ENCODE peak calls at places on chromosomes 1 and 21, in seven cellular contexts. B, F, L, P, V, T and R are unnamed samples.

GRCh38 chr1:100557606-100557953 is 19.6 kb downstream of the GPR88 start:
- DNase-seq in L (no peak), B (no peak), P (no peak), F (no peak), V (no peak), T (no peak), R (no peak)

GRCh38 chr1:39275836-39276507 is 71.5 kb downstream of the MACF1 start:
- DNase-seq in T (no peak), F (no peak), P (no peak), L (no peak), V (no peak), B (no peak), R (no peak)

GRCh38 chr1:107467286-107467685 is 326.4 kb downstream of the NTNG1 start:
- DNase-seq in B (no peak), V (no peak), T (no peak), F (no peak), L (no peak), P (no peak), R (no peak)

GRCh38 chr1:153680120-153680403 is 1.6 kb downstream of the NPR1 start:
- DNase-seq in T (no peak), L (no peak), P (no peak), V (no peak), F (no peak), B (peak; percentile 28), R (peak; percentile 67)

GRCh38 chr1:53982034-53982761 is 35.8 kb downstream of the LDLRAD1 start:
- DNase-seq in F (no peak), L (no peak), T (peak; percentile 33), V (peak; percentile 79), P (no peak), B (no peak), R (peak; percentile 90)

GRCh38 chr1:64903593-64903992 is 62.8 kb downstream of the JAK1 start:
- DNase-seq in V (no peak), P (no peak), L (no peak), F (no peak), T (no peak), B (no peak), R (no peak)

GRCh38 chr1:240304466-240304865 is 212.8 kb downstream of the FMN2 start:
- DNase-seq in P (no peak), V (no peak), B (no peak), T (no peak), F (no peak), L (no peak), R (no peak)

GRCh38 chr1:161721738-161722343 is 497 bp downstream of the FCRLB start:
- DNase-seq in B (peak; percentile 69), L (no peak), P (no peak), V (no peak), T (no peak), F (no peak), R (no peak)

GRCh38 chr1:209808059-209808494 is 2.1 kb upstream of the IRF6 start:
- DNase-seq in V (peak; percentile 15), B (peak; percentile 78), T (peak; percentile 82), F (no peak), L (no peak), P (no peak), R (no peak)

GRCh38 chr21:28521932-28522826 is 470.5 kb downstream of the LTN1 start:
- DNase-seq in F (no peak), P (no peak), T (peak; percentile 11), L (no peak), V (no peak), B (no peak), R (peak; percentile 45)

GRCh38 chr1:214404571-214405213 is 123.7 kb downstream of the SMYD2 start:
- DNase-seq in F (no peak), T (no peak), V (peak; percentile 2), B (no peak), L (no peak), P (peak; percentile 19), R (peak; percentile 81)

GRCh38 chr1:25642710-25643109 is 26.1 kb downstream of the MAN1C1 start:
- DNase-seq in B (no peak), F (peak; percentile 44), L (no peak), P (no peak), T (no peak), V (no peak), R (no peak)

GRCh38 chr1:14672030-14672429 is 73.5 kb downstream of the KAZN start:
- DNase-seq in F (peak; percentile 39), B (no peak), V (no peak), P (no peak), L (no peak), T (no peak), R (no peak)

GRCh38 chr1:19495000-19495656 is 9.8 kb upstream of the CAPZB start:
- DNase-seq in F (no peak), V (no peak), P (no peak), T (no peak), L (no peak), B (peak; percentile 39), R (no peak)

GRCh38 chr1:228471762-228472398 is 15.3 kb upstream of the RNF187 start:
- DNase-seq in L (no peak), V (peak; percentile 45), B (peak; percentile 68), F (no peak), P (peak; percentile 49), T (peak; percentile 53), R (peak; percentile 93)

GRCh38 chr1:174266991-174267612 is 107.8 kb downstream of the RABGAP1L start:
- DNase-seq in F (no peak), T (no peak), P (no peak), V (peak; percentile 94), B (no peak), L (no peak), R (no peak)

GRCh38 chr1:87325982-87326738 is 2.5 kb upstream of the LMO4 start:
- DNase-seq in L (peak; percentile 69), B (peak; percentile 37), T (peak; percentile 40), V (peak; percentile 44), F (no peak), P (no peak), R (peak; percentile 71)

GRCh38 chr1:51234721-51235425 is 1.2 kb upstream of the RNF11 start:
- DNase-seq in V (peak; percentile 59), L (no peak), T (peak; percentile 55), P (no peak), F (peak; percentile 93), B (peak; percentile 55), R (no peak)

GRCh38 chr1:93822710-93823425 is 56.1 kb downstream of the DNTTIP2 start:
- DNase-seq in V (no peak), B (no peak), T (no peak), L (no peak), F (no peak), P (no peak), R (no peak)

GRCh38 chr1:44314401-44314800 is 40.7 kb downstream of the ERI3 start:
- DNase-seq in B (no peak), T (no peak), F (no peak), P (no peak), V (no peak), L (no peak), R (peak; percentile 66)

GRCh38 chr1:151620286-151620685 is 8.4 kb downstream of the SNX27 start:
- DNase-seq in T (no peak), L (no peak), B (no peak), V (no peak), F (no peak), P (no peak), R (no peak)

GRCh38 chr21:33281101-33281652 is 15.0 kb downstream of the IL10RB start:
- DNase-seq in F (no peak), B (no peak), P (no peak), L (no peak), T (peak; percentile 53), V (no peak), R (no peak)

GRCh38 chr21:33273044-33273443 is 6.9 kb downstream of the IL10RB start:
- DNase-seq in B (no peak), T (no peak), V (no peak), P (no peak), F (no peak), L (no peak), R (no peak)

GRCh38 chr21:33279330-33279820 is 13.2 kb downstream of the IL10RB start:
- DNase-seq in B (no peak), F (no peak), V (no peak), P (no peak), L (no peak), T (no peak), R (no peak)

DNA sequence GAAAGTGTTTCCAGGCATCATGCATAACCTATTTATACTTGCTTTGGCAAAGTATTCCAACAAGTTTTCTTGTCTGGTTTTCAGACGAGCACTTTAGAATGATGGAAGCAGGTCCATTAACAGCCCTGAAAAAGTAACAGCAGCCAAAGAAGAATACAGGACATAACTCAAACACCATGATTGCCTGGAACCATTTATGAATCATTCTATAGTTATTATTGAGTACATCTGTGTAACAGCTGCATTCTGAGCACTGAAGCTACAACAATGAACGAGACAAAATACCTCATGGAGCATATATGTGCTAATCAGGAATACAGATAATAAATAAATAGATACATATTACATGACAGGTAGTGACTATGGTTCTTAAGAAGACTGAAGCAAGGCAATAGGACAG is 12.6 kb downstream of the IL10RB start:
- DNase-seq in T (no peak), B (no peak), V (no peak), L (no peak), F (no peak), P (no peak), R (no peak)
- H3K36me3 ChIP-seq in T (peaks cover 62% of the 10 kb centered on the region), B (peaks cover 21% of the 10 kb centered on the region), V (peaks cover 8% of the 10 kb centered on the region), L (no peaks in the 10 kb centered on the region), F (peaks cover 16% of the 10 kb centered on the region), P (peaks cover 8% of the 10 kb centered on the region), R (no peaks in the 10 kb centered on the region)

GRCh38 chr1:230701434-230701833 is 12.5 kb downstream of the AGT start:
- DNase-seq in P (no peak), F (no peak), B (no peak), L (no peak), V (no peak), T (no peak), R (no peak)
- TF ChIP-seq REST in P (no peak), F (no peak), B (no peak), L (no peak), V (no peak), T (no peak), R (no peak)

DNA sequence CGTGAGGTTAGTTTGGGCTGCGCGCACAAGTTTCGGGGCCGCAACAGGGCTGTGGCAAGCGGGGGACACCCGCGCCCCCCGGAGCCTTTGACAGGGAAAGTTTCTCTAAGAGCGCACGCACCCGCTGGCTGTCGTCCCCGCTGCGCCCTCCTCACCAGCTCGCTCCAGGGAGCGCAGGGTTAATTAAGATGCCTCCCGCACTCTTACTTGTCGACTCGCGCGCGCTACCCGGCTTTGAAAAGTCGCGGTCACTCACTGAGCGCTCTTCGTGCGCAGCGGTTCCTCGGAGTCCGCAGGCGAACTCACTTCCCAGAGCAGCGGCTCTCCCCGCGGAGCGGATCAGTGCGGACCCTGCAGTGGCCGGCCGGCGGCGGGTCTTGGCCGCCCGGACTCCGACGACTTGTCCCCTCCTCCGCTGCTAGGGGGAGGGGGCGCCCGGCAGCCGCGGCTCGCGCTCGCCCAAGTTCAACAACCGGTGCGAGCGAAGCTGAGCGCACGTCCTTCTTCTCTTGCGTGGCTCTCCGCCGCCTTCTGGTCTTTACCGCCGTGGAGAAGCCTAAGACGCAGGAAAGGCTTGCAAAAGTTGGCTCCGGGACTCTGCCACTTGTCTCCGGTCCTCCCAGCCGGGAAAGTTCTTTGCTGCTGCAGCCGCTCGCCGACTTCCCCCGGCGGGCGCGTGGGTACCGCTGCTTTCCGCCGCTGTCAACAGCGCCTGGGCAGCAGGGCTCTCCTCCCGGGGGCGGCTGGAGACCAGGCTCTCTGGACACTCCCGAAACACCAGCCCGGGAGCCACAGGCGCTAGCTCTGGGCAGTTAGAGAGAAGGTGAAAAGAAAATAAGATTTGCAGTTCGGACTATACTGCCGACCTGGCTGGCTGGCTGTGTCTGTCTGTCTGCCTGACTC is 506 bp downstream of the JUN start:
- DNase-seq in L (no peak), B (peak; percentile 44), P (no peak), F (no peak), T (peak; percentile 59), V (no peak), R (peak; percentile 54)
- TF ChIP-seq POLR2AphosphoS5 in L (no peak), B (no peak), P (no peak), F (no peak), T (no peak), V (no peak), R (no peak)

GRCh38 chr1:204199579-204199978 is 3.3 kb upstream of the KISS1 start:
- DNase-seq in F (no peak), V (no peak), L (no peak), P (no peak), T (no peak), B (no peak), R (no peak)
- H3K36me3 ChIP-seq in F (no peaks in the 10 kb centered on the region), V (no peaks in the 10 kb centered on the region), L (no peaks in the 10 kb centered on the region), P (no peaks in the 10 kb centered on the region), T (no peaks in the 10 kb centered on the region), B (no peaks in the 10 kb centered on the region), R (no peaks in the 10 kb centered on the region)